ENCODE peak calls at places on chromosomes 16 and 17, in eight cellular contexts. Y, C, M, U, I, S, X and W are unnamed samples.

GRCh38 chr17:15981208-15981607 is 18.3 kb downstream of the ZSWIM7 start:
- ATAC-seq in Y (no peak), C (peak), M (no peak), U (peak), I (no peak), S (no peak), X (peak), W (no peak)

GRCh38 chr16:79257958-79258490 is 342.5 kb downstream of the MAF start:
- ATAC-seq in Y (no peak), C (peak), M (no peak), U (no peak), I (no peak), S (no peak), X (no peak), W (no peak)

GRCh38 chr16:55664786-55665407 is 9.1 kb downstream of the SLC6A2 start:
- ATAC-seq in Y (no peak), C (no peak), M (no peak), U (no peak), I (no peak), S (no peak), X (no peak), W (no peak)

GRCh38 chr17:57900991-57901743 is 51.3 kb upstream of the MRPS23 start:
- ATAC-seq in Y (no peak), C (no peak), M (no peak), U (no peak), I (no peak), S (no peak), X (no peak), W (no peak)

GRCh38 chr17:7035591-7036368 is at the start of gene SLC16A13:
- ATAC-seq in Y (peak), C (peak), M (peak), U (peak), I (peak), S (peak), X (peak), W (peak)

GRCh38 chr16:9153502-9153864 is 62.0 kb downstream of the HAPSTR1 start:
- ATAC-seq in Y (no peak), C (no peak), M (no peak), U (no peak), I (no peak), S (no peak), X (no peak), W (no peak)

GRCh38 chr16:81486555-81487061 is 42.0 kb downstream of the CMIP start:
- ATAC-seq in Y (peak), C (no peak), M (peak), U (no peak), I (peak), S (no peak), X (no peak), W (peak)

GRCh38 chr16:15041260-15042011 is 14.4 kb downstream of the NTAN1 start:
- ATAC-seq in Y (peak), C (peak), M (peak), U (no peak), I (peak), S (peak), X (no peak), W (peak)

GRCh38 chr17:14011740-14012405 is 57.4 kb upstream of the COX10 start:
- ATAC-seq in Y (no peak), C (no peak), M (no peak), U (no peak), I (peak), S (no peak), X (no peak), W (no peak)

GRCh38 chr16:29789775-29790182 is 772 bp upstream of the KIF22 start:
- ATAC-seq in Y (no peak), C (no peak), M (no peak), U (no peak), I (no peak), S (no peak), X (no peak), W (no peak)

GRCh38 chr17:57994436-57994835 is 6.4 kb upstream of the VEZF1 start:
- ATAC-seq in Y (peak), C (no peak), M (no peak), U (no peak), I (peak), S (no peak), X (no peak), W (no peak)

GRCh38 chr17:37802712-37803416 is 58.0 kb upstream of the HNF1B start:
- ATAC-seq in Y (peak), C (no peak), M (peak), U (no peak), I (peak), S (no peak), X (no peak), W (no peak)

GRCh38 chr17:7440113-7440822 is 956 bp downstream of the FGF11 start:
- ATAC-seq in Y (peak), C (no peak), M (peak), U (no peak), I (peak), S (peak), X (no peak), W (no peak)

GRCh38 chr17:79042421-79043190 is 18.6 kb downstream of the C1QTNF1 start:
- ATAC-seq in Y (peak), C (peak), M (peak), U (peak), I (peak), S (peak), X (peak), W (peak)

GRCh38 chr16:87881327-87882200 is 12.3 kb upstream of the SLC7A5 start:
- ATAC-seq in Y (no peak), C (no peak), M (peak), U (no peak), I (no peak), S (no peak), X (no peak), W (no peak)

GRCh38 chr17:8681175-8681949 is 50.8 kb upstream of the MYH10 start:
- ATAC-seq in Y (peak), C (no peak), M (peak), U (no peak), I (peak), S (no peak), X (no peak), W (peak)

GRCh38 chr17:80774146-80774545 is 217.5 kb upstream of the CHMP6 start:
- ATAC-seq in Y (no peak), C (peak), M (peak), U (no peak), I (no peak), S (no peak), X (peak), W (no peak)

GRCh38 chr17:302300-302698 is 50.3 kb downstream of the RPH3AL start:
- ATAC-seq in Y (no peak), C (no peak), M (no peak), U (no peak), I (peak), S (no peak), X (no peak), W (no peak)

GRCh38 chr17:41910701-41911391 is 7.9 kb downstream of the ACLY start:
- ATAC-seq in Y (no peak), C (no peak), M (peak), U (no peak), I (no peak), S (no peak), X (no peak), W (no peak)

GRCh38 chr17:35892091-35892637 is 12.0 kb upstream of the CCL5 start:
- ATAC-seq in Y (no peak), C (peak), M (no peak), U (peak), I (no peak), S (no peak), X (peak), W (no peak)

GRCh38 chr17:30336369-30337171 is 2.7 kb upstream of the TMIGD1 start:
- ATAC-seq in Y (no peak), C (peak), M (no peak), U (peak), I (no peak), S (peak), X (peak), W (no peak)

GRCh38 chr16:46689492-46690280 is at the start of gene ORC6:
- ATAC-seq in Y (peak), C (peak), M (peak), U (peak), I (peak), S (peak), X (peak), W (peak)

GRCh38 chr17:63275318-63275967 is 170.7 kb downstream of the CYB561 start:
- ATAC-seq in Y (no peak), C (peak), M (peak), U (no peak), I (peak), S (no peak), X (peak), W (peak)

GRCh38 chr16:84600343-84601229 is 17.3 kb downstream of the COTL1 start:
- ATAC-seq in Y (no peak), C (peak), M (no peak), U (peak), I (peak), S (no peak), X (peak), W (no peak)

GRCh38 chr17:81120695-81121621 is 44.3 kb upstream of the PVALEF start:
- ATAC-seq in Y (no peak), C (no peak), M (no peak), U (no peak), I (no peak), S (no peak), X (no peak), W (no peak)

GRCh38 chr16:81424761-81425160 is 19.8 kb upstream of the CMIP start:
- ATAC-seq in Y (no peak), C (peak), M (no peak), U (no peak), I (no peak), S (no peak), X (peak), W (no peak)

GRCh38 chr17:4901648-4902344 is 1.1 kb downstream of the CHRNE start:
- ATAC-seq in Y (no peak), C (peak), M (no peak), U (no peak), I (peak), S (peak), X (no peak), W (peak)

GRCh38 chr17:75078097-75079022 is 9.4 kb upstream of the SLC16A5 start:
- ATAC-seq in Y (peak), C (no peak), M (peak), U (no peak), I (peak), S (no peak), X (peak), W (no peak)

GRCh38 chr16:6189216-6189615 is 1091.6 kb upstream of the EEF2KMT start:
- ATAC-seq in Y (no peak), C (no peak), M (no peak), U (no peak), I (no peak), S (no peak), X (no peak), W (no peak)

GRCh38 chr16:16014329-16015224 is 65.2 kb downstream of the ABCC1 start:
- ATAC-seq in Y (peak), C (no peak), M (peak), U (no peak), I (peak), S (no peak), X (no peak), W (peak)

GRCh38 chr16:878071-878784 is 77.7 kb upstream of the GNG13 start:
- ATAC-seq in Y (no peak), C (no peak), M (no peak), U (no peak), I (no peak), S (peak), X (peak), W (no peak)

GRCh38 chr17:65794572-65794971 is 233.1 kb upstream of the AXIN2 start:
- ATAC-seq in Y (no peak), C (peak), M (no peak), U (no peak), I (no peak), S (peak), X (no peak), W (no peak)

GRCh38 chr17:67044940-67045339 is 586 bp downstream of the CACNG1 start:
- ATAC-seq in Y (no peak), C (no peak), M (no peak), U (no peak), I (peak), S (no peak), X (no peak), W (no peak)

GRCh38 chr16:23333962-23334361 is 31.9 kb downstream of the SCNN1B start:
- ATAC-seq in Y (no peak), C (no peak), M (no peak), U (no peak), I (no peak), S (no peak), X (no peak), W (no peak)

GRCh38 chr17:82287849-82288601 is 14.5 kb upstream of the CSNK1D start:
- ATAC-seq in Y (peak), C (no peak), M (peak), U (no peak), I (peak), S (no peak), X (no peak), W (no peak)